ENCODE peak calls at places on chromosomes 16 and 17, in seven cellular contexts. L is mucosa of descending colon, C is transverse colon, V is neural crest cell, I is AG04450, Q is GM10248, E is breast epithelium. J is an unnamed sample.

GRCh38 chr17:74280093-74280513 is 6.1 kb downstream of the DNAI2 start:
- DNase-seq in L (peak), C (peak), V (no peak), I (no peak), Q (peak), E (no peak), J (no peak)

GRCh38 chr17:40150215-40150614 is 9.9 kb downstream of the CASC3 start:
- DNase-seq in L (no peak), C (no peak), V (no peak), I (no peak), Q (no peak), E (no peak), J (no peak)

GRCh38 chr17:7843536-7844291 is 9.7 kb downstream of the KDM6B start:
- DNase-seq in L (peak), C (peak), V (peak), I (peak), Q (peak), E (peak), J (no peak)

GRCh38 chr17:81221842-81222619 is 734 bp downstream of the CEP131 start:
- DNase-seq in L (peak), C (no peak), V (no peak), I (no peak), Q (no peak), E (no peak), J (no peak)

GRCh38 chr16:10787304-10787703 is 31.3 kb downstream of the TVP23A start:
- DNase-seq in L (no peak), C (no peak), V (no peak), I (no peak), Q (no peak), E (no peak), J (peak)

GRCh38 chr17:7886227-7887037 is 2.2 kb upstream of the CHD3 start:
- DNase-seq in L (peak), C (peak), V (peak), I (no peak), Q (peak), E (no peak), J (no peak)

GRCh38 chr16:85398050-85398451 is 215.1 kb upstream of the GSE1 start:
- DNase-seq in L (no peak), C (no peak), V (no peak), I (no peak), Q (no peak), E (no peak), J (no peak)

GRCh38 chr16:8492690-8493089 is 97.6 kb downstream of the TMEM114 start:
- DNase-seq in L (no peak), C (no peak), V (no peak), I (no peak), Q (no peak), E (no peak), J (no peak)

GRCh38 chr17:78014651-78015050 is 56.1 kb downstream of the TNRC6C start:
- DNase-seq in L (no peak), C (no peak), V (no peak), I (no peak), Q (no peak), E (no peak), J (no peak)

GRCh38 chr17:81923302-81924260 is 4.0 kb downstream of the MAFG start:
- DNase-seq in L (peak), C (peak), V (peak), I (peak), Q (no peak), E (no peak), J (peak)

GRCh38 chr16:69186642-69187386 is at the start of gene SNTB2:
- DNase-seq in L (peak), C (peak), V (peak), I (peak), Q (peak), E (peak), J (no peak)

GRCh38 chr17:9446528-9446927 is 129.1 kb downstream of the STX8 start:
- DNase-seq in L (no peak), C (no peak), V (no peak), I (no peak), Q (no peak), E (no peak), J (no peak)

GRCh38 chr17:58388302-58389190 is 28.8 kb downstream of the RNF43 start:
- DNase-seq in L (no peak), C (no peak), V (no peak), I (no peak), Q (no peak), E (no peak), J (no peak)

GRCh38 chr16:2032285-2033056 is 5.8 kb downstream of the NHERF2 start:
- DNase-seq in L (no peak), C (no peak), V (no peak), I (no peak), Q (no peak), E (no peak), J (no peak)

DNA sequence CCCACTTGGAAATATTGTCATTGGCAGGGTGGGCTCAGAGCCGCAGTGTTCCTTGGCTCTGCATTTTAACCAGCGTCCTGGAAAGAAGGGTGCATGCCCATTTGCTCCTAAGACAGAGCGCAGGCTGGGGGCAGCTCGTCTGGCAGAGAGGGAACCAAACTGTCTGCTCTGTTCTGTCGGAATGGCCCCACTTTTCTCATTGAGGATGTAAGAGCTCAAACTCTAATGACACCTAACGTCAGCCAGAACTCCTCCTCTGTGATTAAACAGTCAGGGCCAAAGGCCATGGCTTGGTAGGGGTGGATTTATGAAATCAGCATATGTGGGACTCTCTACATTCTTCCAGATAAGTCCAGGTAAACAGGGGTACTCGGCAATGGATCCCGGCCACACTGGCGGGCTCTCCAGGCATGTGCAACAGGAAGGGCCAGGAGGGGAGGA is 18.1 kb downstream of the SLC47A1 start:
- DNase-seq in L (peak), C (no peak), V (no peak), I (no peak), Q (no peak), E (no peak), J (no peak)
- TF ChIP-seq CTCF in L (no peak), C (no peak), V (no peak), I (no peak), Q (no peak), E (no peak), J (no peak)

GRCh38 chr17:30230596-30231125 is 4.8 kb downstream of the SLC6A4 start:
- DNase-seq in L (no peak), C (no peak), V (no peak), I (no peak), Q (no peak), E (no peak), J (no peak)
- TF ChIP-seq CTCF in L (no peak), C (no peak), V (no peak), I (no peak), Q (no peak), E (no peak), J (no peak)

GRCh38 chr17:76940738-76941350 is 72.6 kb downstream of the MGAT5B start:
- DNase-seq in L (no peak), C (no peak), V (no peak), I (no peak), Q (no peak), E (no peak), J (no peak)
- TF ChIP-seq CTCF in L (no peak), C (no peak), V (no peak), I (peak), Q (no peak), E (no peak), J (peak)

DNA sequence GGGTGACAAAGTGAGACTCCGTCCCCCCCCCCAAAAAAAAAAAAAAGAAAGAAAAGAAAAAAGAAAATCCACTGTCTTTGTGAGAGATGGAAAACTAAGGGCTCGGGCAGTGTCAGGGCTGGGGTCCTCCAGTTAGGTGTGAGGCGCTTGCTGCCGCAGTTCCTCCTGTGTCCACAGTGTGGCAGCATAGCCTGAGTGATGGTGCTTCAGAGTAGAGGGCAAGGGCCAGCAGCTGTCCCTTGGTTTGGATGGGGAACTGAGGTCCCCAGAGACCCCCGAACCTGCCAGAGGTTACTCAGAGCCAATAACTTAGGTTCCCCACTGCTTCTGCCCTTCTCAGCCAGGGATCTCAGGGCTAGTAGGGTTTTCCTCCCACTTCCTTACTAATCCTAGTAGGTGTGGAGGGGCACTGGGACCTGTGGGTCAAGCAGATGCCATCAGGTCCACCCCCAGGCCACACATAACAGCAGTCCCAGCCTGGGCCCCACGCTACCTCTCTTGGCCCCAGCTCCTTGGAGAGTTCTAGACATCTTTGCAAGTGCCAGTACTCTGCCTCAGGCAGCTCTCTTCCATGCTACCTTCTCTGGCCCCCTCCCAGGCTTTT is 7.9 kb upstream of the LLGL1 start:
- DNase-seq in L (peak), C (peak), V (peak), I (no peak), Q (peak), E (peak), J (no peak)
- TF ChIP-seq CTCF in L (peak), C (peak), V (peak), I (peak), Q (peak), E (peak), J (peak)

DNA sequence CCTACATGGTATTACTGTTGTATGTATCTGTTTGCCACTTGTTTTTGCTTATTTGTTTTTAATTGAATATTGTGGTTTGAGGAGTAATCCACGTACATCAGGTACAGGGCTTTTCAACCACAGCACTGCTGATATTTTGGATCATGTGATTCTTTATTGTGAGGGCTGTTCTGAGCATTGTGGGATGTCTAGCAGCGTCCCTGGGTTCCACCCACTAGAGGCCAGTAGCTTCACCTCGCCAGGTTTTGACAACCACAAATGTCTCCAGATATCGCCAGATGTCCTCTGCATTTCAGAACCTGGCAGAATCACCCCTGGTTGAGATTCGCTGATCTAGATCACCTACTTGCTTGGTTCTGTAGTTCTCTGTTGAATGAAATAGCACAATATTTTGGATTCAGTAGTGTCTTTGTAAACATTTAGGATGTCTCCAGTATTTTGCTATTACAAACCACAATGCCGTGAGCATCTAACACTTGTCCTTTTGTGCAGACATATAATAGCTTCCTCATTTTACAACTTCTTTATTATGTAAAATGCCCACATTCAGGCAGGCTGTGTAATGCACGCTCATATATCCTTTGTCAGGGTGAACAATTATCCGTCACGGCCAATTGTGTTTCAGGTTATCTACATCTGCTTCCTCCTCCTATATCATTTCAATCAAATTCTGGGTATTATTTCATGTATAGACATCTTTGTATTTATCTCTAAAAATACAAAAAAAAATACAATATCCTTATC is 380.3 kb downstream of the SNX29 start:
- DNase-seq in L (no peak), C (no peak), V (no peak), I (no peak), Q (no peak), E (no peak), J (no peak)
- TF ChIP-seq CTCF in L (no peak), C (no peak), V (no peak), I (no peak), Q (no peak), E (no peak), J (no peak)

GRCh38 chr17:13735861-13736260 is 134.1 kb upstream of the HS3ST3A1 start:
- DNase-seq in L (no peak), C (no peak), V (no peak), I (no peak), Q (no peak), E (no peak), J (no peak)

GRCh38 chr17:13740692-13741091 is 139.0 kb upstream of the HS3ST3A1 start:
- DNase-seq in L (no peak), C (no peak), V (no peak), I (no peak), Q (no peak), E (no peak), J (no peak)

GRCh38 chr17:13736915-13737314 is 135.2 kb upstream of the HS3ST3A1 start:
- DNase-seq in L (no peak), C (no peak), V (no peak), I (peak), Q (no peak), E (no peak), J (no peak)

GRCh38 chr17:13734880-13735279 is 133.2 kb upstream of the HS3ST3A1 start:
- DNase-seq in L (no peak), C (no peak), V (no peak), I (no peak), Q (no peak), E (no peak), J (no peak)

GRCh38 chr17:13735444-13735843 is 133.7 kb upstream of the HS3ST3A1 start:
- DNase-seq in L (no peak), C (no peak), V (no peak), I (no peak), Q (no peak), E (no peak), J (no peak)
- TF ChIP-seq CTCF in L (no peak), C (no peak), V (no peak), I (no peak), Q (no peak), E (no peak), J (no peak)

GRCh38 chr16:88754109-88754911 is 30.7 kb downstream of the PIEZO1 start:
- DNase-seq in L (no peak), C (no peak), V (no peak), I (no peak), Q (no peak), E (no peak), J (no peak)

GRCh38 chr16:88755745-88756443 is 29.1 kb downstream of the PIEZO1 start:
- DNase-seq in L (no peak), C (no peak), V (no peak), I (no peak), Q (no peak), E (no peak), J (no peak)

GRCh38 chr16:88753600-88753999 is 31.4 kb downstream of the PIEZO1 start:
- DNase-seq in L (no peak), C (no peak), V (no peak), I (no peak), Q (no peak), E (no peak), J (no peak)

GRCh38 chr16:88753191-88753590 is 31.8 kb downstream of the PIEZO1 start:
- DNase-seq in L (no peak), C (no peak), V (no peak), I (no peak), Q (no peak), E (no peak), J (no peak)

GRCh38 chr16:88754912-88755744 is 29.9 kb downstream of the PIEZO1 start:
- DNase-seq in L (no peak), C (no peak), V (no peak), I (peak), Q (no peak), E (no peak), J (no peak)
- TF ChIP-seq CTCF in L (no peak), C (peak), V (peak), I (peak), Q (peak), E (no peak), J (peak)

J was measured in retinal pigment epithelial cell.